ENCODE peak calls at places on chromosome 4, in four cellular contexts. B is pons, W is putamen, T is sciatic nerve. O is an unnamed sample.

GRCh38 chr4:98566491-98567008 is 91.9 kb downstream of the TSPAN5 start:
- DNase-seq in B (peak), T (no peak), W (peak), O (no peak)

GRCh38 chr4:139175647-139176298 is 1.2 kb downstream of the ELF2 start:
- DNase-seq in W (no peak), B (peak), T (no peak), O (no peak)

GRCh38 chr4:82957045-82957444 is 53.6 kb downstream of the LIN54 start:
- DNase-seq in B (no peak), W (no peak), T (no peak), O (no peak)

GRCh38 chr4:83285022-83285387 is 407 bp upstream of the COQ2 start:
- DNase-seq in W (peak), T (no peak), B (peak), O (no peak)

GRCh38 chr4:128811571-128812359 is 2.3 kb downstream of the JADE1 start:
- DNase-seq in B (peak), T (peak), W (peak), O (peak)

GRCh38 chr4:106803107-106803506 is 233.0 kb downstream of the DKK2 start:
- DNase-seq in B (no peak), T (no peak), W (no peak), O (no peak)

GRCh38 chr4:52843958-52844357 is 18.2 kb upstream of the RASL11B start:
- DNase-seq in T (no peak), B (peak), W (peak), O (no peak)

GRCh38 chr4:2842667-2843022 is 999 bp upstream of the ADD1 start:
- DNase-seq in B (peak), T (no peak), W (peak), O (no peak)

GRCh38 chr4:30619679-30620078 is 100.5 kb upstream of the PCDH7 start:
- DNase-seq in W (no peak), T (no peak), B (peak), O (no peak)

GRCh38 chr4:68218044-68218443 is 27.4 kb downstream of the TMPRSS11B start:
- DNase-seq in B (no peak), W (no peak), T (no peak), O (no peak)

GRCh38 chr4:35539404-35540055 is 704.8 kb downstream of the ARAP2 start:
- DNase-seq in T (no peak), B (no peak), W (no peak), O (no peak)

GRCh38 chr4:123477804-123478209 is 81.2 kb downstream of the SPRY1 start:
- DNase-seq in B (no peak), T (peak), W (no peak), O (no peak)

GRCh38 chr4:139887378-139887801 is 221.8 kb downstream of the MGST2 start:
- DNase-seq in W (no peak), B (peak), T (no peak), O (no peak)

GRCh38 chr4:158079661-158080060 is 93.2 kb downstream of the GASK1B start:
- DNase-seq in T (no peak), W (no peak), B (peak), O (no peak)

GRCh38 chr4:82201303-82201702 is 172.5 kb downstream of the HNRNPD start:
- DNase-seq in B (no peak), T (no peak), W (no peak), O (no peak)

GRCh38 chr4:4860803-4861591 is 1.5 kb downstream of the MSX1 start:
- DNase-seq in T (no peak), B (no peak), W (no peak), O (no peak)

GRCh38 chr4:188295899-188296298 is 156.7 kb downstream of the TRIML1 start:
- DNase-seq in B (no peak), W (no peak), T (no peak), O (no peak)

GRCh38 chr4:142728209-142728608 is 117.9 kb downstream of the INPP4B start:
- DNase-seq in B (no peak), T (no peak), W (no peak), O (no peak)

GRCh38 chr4:128347930-128348660 is 60.5 kb upstream of the PGRMC2 start:
- DNase-seq in T (no peak), B (no peak), W (no peak), O (no peak)

GRCh38 chr4:61911313-61911756 is 711.2 kb downstream of the ADGRL3 start:
- DNase-seq in T (no peak), B (no peak), W (no peak), O (no peak)

GRCh38 chr4:66572949-66573348 is 902.7 kb upstream of the EPHA5 start:
- DNase-seq in B (no peak), T (no peak), W (no peak), O (no peak)

GRCh38 chr4:24282446-24282845 is 301.9 kb downstream of the DHX15 start:
- DNase-seq in T (no peak), W (no peak), B (no peak), O (no peak)

GRCh38 chr4:173370130-173370476 is 651 bp upstream of the SAP30 start:
- DNase-seq in B (no peak), T (peak), W (no peak), O (peak)

GRCh38 chr4:140721088-140721421 is 35.1 kb downstream of the TBC1D9 start:
- DNase-seq in T (no peak), W (no peak), B (no peak), O (no peak)

GRCh38 chr4:176270669-176271068 is 1.6 kb upstream of the ASB5 start:
- DNase-seq in B (no peak), W (no peak), T (no peak), O (no peak)